ENCODE peak calls at places on chromosomes 12 and 14, in five cellular contexts. Z is body of pancreas, T is lower lobe of right lung, U is IMR-90, B is stomach. I is an unnamed sample. For H3K27me3, the result is how much of the 10 kb centered on the place peaks cover.

GRCh38 chr14:38197001-38197760 is 10.5 kb upstream of the SSTR1 start:
- DNase-seq in Z (no peak), T (no peak), U (peak), B (no peak), I (no peak)

GRCh38 chr12:20527396-20528154 is 159.2 kb downstream of the PDE3A start:
- DNase-seq in Z (no peak), T (no peak), U (peak), B (no peak), I (no peak)

GRCh38 chr12:113860950-113861349 is 105.2 kb downstream of the RBM19 start:
- DNase-seq in Z (no peak), T (no peak), U (peak), B (no peak), I (no peak)

GRCh38 chr12:54749191-54749818 is 101.1 kb upstream of the DCD start:
- DNase-seq in Z (peak), T (no peak), U (peak), B (no peak), I (no peak)

GRCh38 chr12:103736572-103736971 is 104.5 kb downstream of the NT5DC3 start:
- DNase-seq in Z (no peak), T (no peak), U (no peak), B (no peak), I (no peak)

GRCh38 chr12:29155079-29155478 is 6.0 kb downstream of the FAR2 start:
- DNase-seq in Z (no peak), T (no peak), U (no peak), B (no peak), I (no peak)

GRCh38 chr14:101601603-101602465 is 40.5 kb downstream of the DIO3 start:
- DNase-seq in Z (no peak), T (no peak), U (no peak), B (peak), I (no peak)

GRCh38 chr12:109188108-109188712 is 71.8 kb downstream of the ACACB start:
- DNase-seq in Z (no peak), T (no peak), U (no peak), B (no peak), I (no peak)

GRCh38 chr14:73696466-73697390 is 17.5 kb downstream of the PNMA1 start:
- DNase-seq in Z (no peak), T (no peak), U (peak), B (no peak), I (no peak)

DNA sequence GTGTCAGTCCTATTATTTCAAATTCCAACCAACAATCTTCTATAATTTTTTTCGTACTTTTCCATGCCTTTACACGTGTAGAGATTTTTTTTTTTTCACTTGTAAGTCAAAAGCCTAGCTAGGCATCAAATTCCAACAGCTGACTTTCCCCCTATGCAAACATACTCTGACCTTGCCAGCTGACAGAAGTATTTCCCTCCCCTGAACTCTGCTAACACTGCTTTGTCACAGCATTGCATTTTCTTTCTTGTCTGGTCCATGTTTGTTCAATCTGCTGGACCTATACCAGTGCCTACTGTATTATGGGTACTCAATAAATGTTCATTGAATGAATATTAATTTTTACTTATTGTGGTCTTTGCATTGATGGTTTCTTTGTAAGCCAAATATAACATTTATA is 435.3 kb upstream of the GARIN6 start:
- DNase-seq in Z (no peak), T (no peak), U (no peak), B (no peak), I (no peak)
- TF ChIP-seq CTCF in Z (no peak), T (no peak), U (no peak), B (no peak), I (no peak)

GRCh38 chr12:57241556-57242310 is 9.3 kb downstream of the STAC3 start:
- DNase-seq in Z (no peak), T (no peak), U (no peak), B (no peak), I (no peak)

GRCh38 chr12:57242329-57242690 is 8.7 kb downstream of the STAC3 start:
- DNase-seq in Z (peak), T (no peak), U (no peak), B (peak), I (no peak)

GRCh38 chr12:57242691-57243454 is 8.1 kb downstream of the STAC3 start:
- DNase-seq in Z (peak), T (no peak), U (peak), B (peak), I (peak)

GRCh38 chr12:57244306-57244696 is 6.7 kb downstream of the STAC3 start:
- DNase-seq in Z (no peak), T (no peak), U (no peak), B (no peak), I (no peak)

GRCh38 chr12:57243521-57244305 is 7.3 kb downstream of the STAC3 start:
- DNase-seq in Z (peak), T (peak), U (peak), B (peak), I (peak)
- H3K27ac ChIP-seq in Z (no peak), T (no peak), U (no peak), B (no peak), I (no peak)

GRCh38 chr12:116691636-116692035 is 46.2 kb downstream of the SPRING1 start:
- DNase-seq in Z (no peak), T (no peak), U (no peak), B (no peak), I (no peak)
- H3K27me3 ChIP-seq in Z (under half), T (under half), U (half or more), B (under half), I (under half)

GRCh38 chr12:93019911-93020224 is 90.8 kb upstream of the EEA1 start:
- DNase-seq in Z (peak), T (no peak), U (no peak), B (peak), I (no peak)
- TF ChIP-seq CTCF in Z (no peak), T (no peak), U (no peak), B (no peak), I (no peak)

DNA sequence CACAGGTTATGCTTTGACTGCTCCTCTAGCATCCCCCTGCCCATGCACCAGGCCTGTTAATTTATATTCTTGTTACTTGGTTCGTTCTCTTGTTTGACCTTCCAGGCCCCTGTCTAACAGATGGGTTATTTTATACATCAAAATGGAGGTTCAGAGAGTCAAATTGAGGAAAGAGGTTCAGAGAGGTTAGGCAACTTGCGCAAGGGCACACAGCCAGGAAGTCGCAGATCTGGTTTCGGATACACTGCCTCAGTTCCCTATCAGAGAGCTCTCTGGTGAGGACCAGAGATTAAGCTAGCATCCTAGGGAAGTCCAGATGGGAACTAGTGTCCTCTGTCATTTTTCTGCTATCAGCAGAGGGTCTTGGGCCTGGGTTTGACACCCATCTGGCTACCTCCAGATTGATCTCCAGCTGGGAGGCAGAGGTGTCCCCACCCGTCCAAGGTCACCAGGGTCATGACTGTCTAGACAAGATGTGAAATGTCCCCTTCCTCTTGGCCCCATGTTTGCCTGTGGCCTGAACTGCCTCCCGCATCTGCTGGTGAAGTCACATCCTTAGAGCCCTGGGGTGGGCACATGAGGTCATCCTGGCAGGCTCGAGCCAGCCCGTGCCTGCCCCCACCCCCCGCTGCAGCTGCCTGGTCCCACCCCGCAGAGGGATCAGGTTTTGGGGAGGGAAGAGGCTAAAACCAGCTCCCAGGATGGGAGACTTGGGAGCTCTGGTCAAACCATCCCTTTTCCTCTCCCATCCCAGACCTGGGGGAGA is 84.3 kb upstream of the NCOR2 start:
- DNase-seq in Z (no peak), T (no peak), U (no peak), B (no peak), I (no peak)
- H3K27ac ChIP-seq in Z (no peak), T (peak), U (no peak), B (no peak), I (no peak)

GRCh38 chr12:116880817-116881324 is 370 bp downstream of the HRK start:
- DNase-seq in Z (peak), T (no peak), U (peak), B (peak), I (no peak)

GRCh38 chr12:116881867-116882507 is 746 bp upstream of the HRK start:
- DNase-seq in Z (no peak), T (no peak), U (no peak), B (no peak), I (no peak)

GRCh38 chr12:116881325-116881866 is at the start of gene HRK:
- DNase-seq in Z (no peak), T (no peak), U (no peak), B (no peak), I (no peak)

GRCh38 chr12:116880213-116880816 is 926 bp downstream of the HRK start:
- DNase-seq in Z (no peak), T (no peak), U (no peak), B (no peak), I (no peak)

GRCh38 chr12:116882742-116883141 is 1.5 kb upstream of the HRK start:
- DNase-seq in Z (no peak), T (no peak), U (peak), B (no peak), I (no peak)
- H3K27me3 ChIP-seq in Z (under half), T (half or more), U (half or more), B (half or more), I (half or more)

GRCh38 chr12:6056406-6057211 is 67.9 kb downstream of the VWF start:
- DNase-seq in Z (no peak), T (no peak), U (no peak), B (no peak), I (peak)
- TF ChIP-seq CTCF in Z (no peak), T (peak), U (no peak), B (no peak), I (peak)

DNA sequence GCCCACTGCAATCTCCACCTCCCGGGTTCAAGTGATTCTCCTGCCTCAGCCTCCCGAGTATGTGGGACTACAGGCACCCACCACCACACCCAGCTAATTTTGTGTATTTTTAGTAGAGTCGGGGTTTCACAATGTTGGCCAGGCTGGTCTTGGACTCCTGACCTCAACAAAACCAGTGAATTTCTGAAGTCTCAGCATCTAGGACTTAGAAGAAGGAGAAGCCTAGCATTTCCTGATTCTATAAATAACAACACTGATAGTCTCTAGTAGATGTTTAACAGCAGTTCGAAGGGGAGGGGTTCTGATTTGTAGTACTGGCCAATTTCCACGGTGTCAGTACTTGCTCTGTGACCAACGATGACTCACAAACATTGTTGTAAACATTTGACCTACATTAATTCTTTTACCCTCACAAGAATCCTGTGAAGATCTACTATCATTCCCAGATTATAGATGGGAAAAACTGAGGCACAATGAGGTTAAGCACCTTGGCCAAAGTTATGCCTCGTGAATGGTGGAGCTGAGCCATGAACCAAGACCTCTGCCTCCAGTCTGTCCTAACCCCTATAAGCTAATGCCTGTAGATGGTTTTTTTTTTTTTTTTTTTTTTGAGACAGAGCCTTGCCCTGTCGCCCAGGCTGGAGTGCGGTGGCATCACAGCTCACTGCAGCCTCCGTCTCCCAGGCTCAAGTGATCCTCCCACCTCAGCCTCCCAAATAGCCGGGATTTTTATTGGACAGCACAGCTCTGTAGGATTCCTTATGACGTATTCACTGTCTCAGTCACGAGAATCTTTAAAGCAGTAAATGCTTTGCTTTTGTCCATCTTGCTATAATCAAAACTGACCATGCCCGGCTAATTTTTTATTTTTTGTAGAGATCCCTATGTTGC is 5.2 kb downstream of the P2RX4 start:
- DNase-seq in Z (peak), T (no peak), U (peak), B (peak), I (no peak)
- H3K27ac ChIP-seq in Z (peak), T (peak), U (no peak), B (peak), I (peak)

DNA sequence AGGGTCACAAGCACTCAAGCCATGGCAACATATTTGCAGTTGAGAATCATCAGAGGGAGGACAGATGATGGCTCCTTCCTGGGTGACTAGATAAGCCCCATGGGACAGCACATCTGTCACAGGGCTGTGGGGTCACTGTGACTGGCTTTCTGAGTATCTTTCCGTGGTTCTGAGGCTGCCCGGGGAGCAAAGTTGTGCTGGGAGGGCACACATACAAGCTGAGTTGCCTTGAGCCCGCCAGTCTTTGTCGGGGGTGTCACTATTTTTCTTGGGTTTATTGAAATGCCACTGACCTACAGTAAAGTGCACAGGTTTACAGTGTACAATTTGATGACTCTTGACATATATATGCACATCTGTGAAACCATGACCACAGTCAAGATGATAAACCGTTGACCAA is 17.2 kb upstream of the KIF26A start:
- DNase-seq in Z (no peak), T (no peak), U (no peak), B (no peak), I (no peak)
- H3K27me3 ChIP-seq in Z (under half), T (under half), U (under half), B (half or more), I (under half)

I was measured in CD4-positive, alpha-beta T cell.